ENCODE peak calls at places on chromosomes 13 and 19, in nine cellular contexts. S, D, M, O, G, N, E, J and I are unnamed samples.

GRCh38 chr19:7883105-7883504 is 5.2 kb upstream of the LRRC8E start:
- DNase-seq in S (no peak), D (no peak), M (no peak), O (no peak), G (no peak), N (no peak), E (no peak), J (no peak), I (no peak)

GRCh38 chr19:28556371-28556770 is 656.6 kb downstream of the UQCRFS1 start:
- DNase-seq in S (no peak), D (no peak), M (no peak), O (no peak), G (no peak), N (no peak), E (no peak), J (no peak), I (no peak)

GRCh38 chr19:42254850-42255765 is at the start of gene ERF:
- DNase-seq in S (peak), D (peak), M (peak), O (peak), G (peak), N (peak), E (peak), J (peak), I (peak)

GRCh38 chr19:35712529-35712909 is 5.3 kb upstream of the KMT2B start:
- DNase-seq in S (no peak), D (no peak), M (no peak), O (no peak), G (no peak), N (no peak), E (no peak), J (no peak), I (no peak)

GRCh38 chr19:46015961-46016425 is 6.9 kb downstream of the PGLYRP1 start:
- DNase-seq in S (no peak), D (peak), M (no peak), O (no peak), G (peak), N (no peak), E (no peak), J (no peak), I (no peak)

GRCh38 chr13:91375119-91375729 is 23.2 kb upstream of the GPC5 start:
- DNase-seq in S (peak), D (peak), M (no peak), O (no peak), G (no peak), N (no peak), E (no peak), J (no peak), I (no peak)

GRCh38 chr19:46466536-46467199 is 4.7 kb downstream of the PNMA8A start:
- DNase-seq in S (peak), D (no peak), M (peak), O (peak), G (no peak), N (no peak), E (no peak), J (no peak), I (no peak)

GRCh38 chr19:16446108-16447014 is 25.4 kb downstream of the EPS15L1 start:
- DNase-seq in S (peak), D (peak), M (no peak), O (no peak), G (peak), N (no peak), E (no peak), J (no peak), I (no peak)

GRCh38 chr19:30651066-30651465 is 278.9 kb downstream of the ZNF536 start:
- DNase-seq in S (no peak), D (no peak), M (no peak), O (no peak), G (no peak), N (no peak), E (no peak), J (no peak), I (peak)

DNA sequence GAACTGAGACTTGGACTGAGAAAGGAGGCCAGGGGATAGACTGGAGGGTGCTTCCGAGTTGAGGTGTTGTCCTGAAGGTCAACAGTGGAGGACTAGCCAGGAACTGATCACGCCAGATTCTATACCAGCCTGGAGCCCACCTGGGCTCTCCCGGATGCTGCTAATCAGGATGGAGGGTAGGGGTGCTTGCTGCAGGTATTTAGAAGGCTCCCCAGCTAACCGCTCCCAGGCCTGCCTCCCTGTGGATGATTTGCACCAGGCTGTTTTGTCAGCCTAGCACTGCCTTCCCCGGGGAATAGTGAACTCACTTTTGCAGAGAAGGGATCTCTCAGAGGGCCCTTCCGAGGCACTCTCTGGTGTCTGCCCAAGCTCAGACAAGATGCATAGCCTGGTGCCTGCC is 60.5 kb upstream of the KCTD15 start:
- DNase-seq in S (no peak), D (no peak), M (no peak), O (peak), G (no peak), N (no peak), E (no peak), J (no peak), I (no peak)
- TF ChIP-seq CTCF in S (no peak), D (no peak), M (no peak), O (no peak), G (no peak), N (no peak), E (no peak), J (no peak), I (no peak)

DNA sequence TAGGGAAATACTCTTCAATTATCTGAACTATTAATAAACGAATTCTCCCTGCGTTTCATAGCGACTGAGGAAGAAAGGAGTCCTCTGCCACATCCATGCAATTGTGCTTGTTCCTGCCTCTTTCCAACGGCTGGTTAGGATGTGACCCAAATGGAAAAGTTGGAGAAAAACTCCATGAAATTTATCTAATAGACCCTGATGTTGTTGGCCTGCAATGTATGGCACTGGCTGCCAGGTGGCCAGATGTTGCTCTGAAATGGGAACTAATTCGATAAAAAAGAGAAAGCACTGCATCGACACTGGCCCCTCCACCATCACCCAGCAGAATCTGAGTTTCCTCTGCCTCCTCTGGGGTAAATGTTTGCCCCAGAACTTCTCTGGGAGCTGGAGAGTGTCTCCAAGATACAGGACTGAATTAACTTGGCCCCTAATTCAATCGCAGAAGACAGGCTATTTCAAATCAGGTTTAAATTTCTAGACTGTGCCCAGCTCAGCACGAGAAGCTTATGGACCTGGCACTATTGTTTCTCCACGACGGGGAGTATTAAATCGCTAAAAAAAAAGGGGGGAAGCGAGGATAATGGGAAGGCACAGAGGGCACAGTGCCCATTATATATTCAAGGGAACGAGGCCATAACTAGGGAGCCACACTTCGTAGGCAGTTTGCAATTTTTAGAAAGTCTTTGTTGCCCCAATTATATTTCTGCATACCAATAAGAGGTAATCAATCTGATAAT is 103.9 kb downstream of the ZIC5 start:
- DNase-seq in S (no peak), D (no peak), M (no peak), O (no peak), G (no peak), N (no peak), E (no peak), J (no peak), I (no peak)
- TF ChIP-seq CTCF in S (no peak), D (no peak), M (no peak), O (no peak), G (no peak), N (no peak), E (no peak), J (no peak), I (no peak)

GRCh38 chr13:40342461-40342860 is 324.0 kb downstream of the FOXO1 start:
- DNase-seq in S (no peak), D (no peak), M (no peak), O (no peak), G (no peak), N (no peak), E (no peak), J (no peak), I (no peak)

GRCh38 chr13:40341086-40341471 is 325.4 kb downstream of the FOXO1 start:
- DNase-seq in S (peak), D (no peak), M (no peak), O (no peak), G (no peak), N (no peak), E (no peak), J (no peak), I (no peak)

GRCh38 chr13:40341501-40341900 is 324.9 kb downstream of the FOXO1 start:
- DNase-seq in S (no peak), D (no peak), M (no peak), O (no peak), G (no peak), N (no peak), E (no peak), J (no peak), I (no peak)

GRCh38 chr13:40338217-40338616 is 328.2 kb downstream of the FOXO1 start:
- DNase-seq in S (no peak), D (no peak), M (no peak), O (no peak), G (no peak), N (no peak), E (no peak), J (no peak), I (no peak)

DNA sequence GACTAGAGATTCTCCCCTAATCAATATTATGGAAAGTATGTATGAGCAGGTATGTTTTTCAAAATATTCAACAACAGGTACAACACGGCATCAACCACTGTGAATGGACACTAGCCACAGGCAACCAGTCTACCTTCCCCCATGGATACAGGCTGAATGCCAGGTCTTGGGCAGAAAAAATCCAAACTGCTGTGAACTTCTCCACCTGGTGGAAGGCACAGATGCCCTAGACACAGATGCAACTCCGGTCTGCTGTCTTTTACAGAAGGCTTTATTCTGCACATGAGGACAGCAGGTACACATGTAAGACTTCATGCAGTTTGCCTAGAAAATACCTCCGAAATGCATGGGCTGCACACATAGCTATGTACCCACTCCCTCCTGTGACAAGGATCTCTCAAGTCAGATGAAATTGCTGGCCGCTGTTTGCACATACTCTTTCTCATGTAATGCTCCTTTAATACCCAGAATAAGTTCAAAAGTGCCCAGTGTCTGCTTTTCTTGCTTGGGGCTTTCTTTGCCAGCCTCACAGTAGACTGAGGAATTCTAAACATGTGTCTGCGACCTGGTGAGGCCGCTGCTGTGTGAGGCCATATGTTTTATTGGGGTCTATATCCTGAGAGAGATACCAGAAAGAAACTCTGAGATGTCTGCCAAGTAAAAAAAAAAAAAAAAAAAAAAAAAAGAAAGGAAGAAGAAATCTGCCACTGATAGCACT is 325.9 kb downstream of the FOXO1 start:
- DNase-seq in S (no peak), D (no peak), M (no peak), O (no peak), G (no peak), N (no peak), E (no peak), J (no peak), I (no peak)
- TF ChIP-seq CTCF in S (no peak), D (no peak), M (no peak), O (no peak), G (no peak), N (no peak), E (no peak), J (no peak), I (no peak)

GRCh38 chr19:6060600-6061391 is 49.5 kb downstream of the RFX2 start:
- DNase-seq in S (peak), D (no peak), M (no peak), O (no peak), G (peak), N (peak), E (no peak), J (no peak), I (peak)
- TF ChIP-seq CTCF in S (no peak), D (no peak), M (no peak), O (no peak), G (no peak), N (no peak), E (no peak), J (no peak), I (no peak)